ENCODE peak calls at places on chromosomes 11 and 22, in eight cellular contexts. L, U, O, I, S, R, M and Q are unnamed samples.

GRCh38 chr11:47259178-47259977 is 1.6 kb downstream of the NR1H3 start:
- DNase-seq in L (no peak), U (peak), O (no peak), I (peak), S (peak), R (peak), M (peak), Q (peak)

GRCh38 chr11:130634981-130635473 is 186.6 kb downstream of the ADAMTS15 start:
- DNase-seq in L (no peak), U (no peak), O (no peak), I (no peak), S (no peak), R (no peak), M (no peak), Q (no peak)

GRCh38 chr11:19474954-19475811 is 234.4 kb upstream of the E2F8 start:
- DNase-seq in L (no peak), U (no peak), O (no peak), I (no peak), S (no peak), R (no peak), M (no peak), Q (no peak)

GRCh38 chr22:42171946-42172345 is 41.3 kb upstream of the CYP2D6 start:
- DNase-seq in L (no peak), U (no peak), O (no peak), I (no peak), S (no peak), R (no peak), M (no peak), Q (peak)

GRCh38 chr22:38454011-38454360 is 1.0 kb downstream of the KCNJ4 start:
- DNase-seq in L (no peak), U (no peak), O (no peak), I (no peak), S (no peak), R (no peak), M (no peak), Q (no peak)

GRCh38 chr11:101475699-101476098 is 108.1 kb downstream of the TRPC6 start:
- DNase-seq in L (no peak), U (no peak), O (no peak), I (no peak), S (no peak), R (no peak), M (no peak), Q (no peak)

GRCh38 chr22:46549565-46549840 is 12.1 kb upstream of the CELSR1 start:
- DNase-seq in L (no peak), U (no peak), O (no peak), I (peak), S (no peak), R (no peak), M (no peak), Q (no peak)

GRCh38 chr11:59918987-59919589 is 19.1 kb upstream of the OOSP1 start:
- DNase-seq in L (no peak), U (peak), O (no peak), I (no peak), S (no peak), R (peak), M (no peak), Q (peak)

GRCh38 chr11:69894126-69895047 is 75.2 kb upstream of the FGF3 start:
- DNase-seq in L (no peak), U (no peak), O (no peak), I (peak), S (no peak), R (peak), M (no peak), Q (no peak)

GRCh38 chr22:39243443-39244072 is 1.2 kb downstream of the PDGFB start:
- DNase-seq in L (no peak), U (no peak), O (peak), I (no peak), S (no peak), R (no peak), M (no peak), Q (no peak)

GRCh38 chr11:115144014-115144413 is 360.2 kb downstream of the CADM1 start:
- DNase-seq in L (no peak), U (no peak), O (no peak), I (no peak), S (no peak), R (no peak), M (no peak), Q (no peak)

GRCh38 chr11:67409781-67410368 is 5.6 kb upstream of the CARNS1 start:
- DNase-seq in L (no peak), U (peak), O (no peak), I (no peak), S (no peak), R (peak), M (peak), Q (no peak)

GRCh38 chr22:36383110-36383581 is 4.6 kb downstream of the MYH9 start:
- DNase-seq in L (peak), U (no peak), O (no peak), I (no peak), S (peak), R (no peak), M (peak), Q (no peak)

GRCh38 chr11:39810358-39810757 is 1649.1 kb downstream of the LRRC4C start:
- DNase-seq in L (no peak), U (no peak), O (no peak), I (no peak), S (no peak), R (no peak), M (no peak), Q (no peak)

GRCh38 chr22:44389181-44389580 is 76.4 kb upstream of the SHISAL1 start:
- DNase-seq in L (no peak), U (no peak), O (peak), I (peak), S (no peak), R (peak), M (no peak), Q (no peak)

GRCh38 chr11:130216591-130217132 is 57.1 kb downstream of the ST14 start:
- DNase-seq in L (no peak), U (no peak), O (no peak), I (peak), S (no peak), R (peak), M (no peak), Q (no peak)

GRCh38 chr11:4539603-4540219 is 5.3 kb upstream of the OR52M1 start:
- DNase-seq in L (peak), U (peak), O (no peak), I (peak), S (peak), R (peak), M (peak), Q (peak)

GRCh38 chr11:32087602-32088001 is 3.3 kb upstream of the RCN1 start:
- DNase-seq in L (no peak), U (no peak), O (no peak), I (no peak), S (no peak), R (no peak), M (no peak), Q (no peak)

GRCh38 chr22:37898441-37899181 is 7.5 kb upstream of the MICALL1 start:
- DNase-seq in L (no peak), U (no peak), O (peak), I (peak), S (no peak), R (peak), M (no peak), Q (no peak)

GRCh38 chr22:38923463-38924196 is 33.8 kb upstream of the APOBEC3A start:
- DNase-seq in L (no peak), U (peak), O (no peak), I (peak), S (no peak), R (no peak), M (no peak), Q (no peak)

GRCh38 chr11:19422257-19422656 is 181.5 kb upstream of the E2F8 start:
- DNase-seq in L (no peak), U (no peak), O (no peak), I (no peak), S (no peak), R (no peak), M (no peak), Q (no peak)

GRCh38 chr11:12508151-12508740 is 130.9 kb downstream of the PARVA start:
- DNase-seq in L (no peak), U (no peak), O (no peak), I (no peak), S (no peak), R (no peak), M (no peak), Q (no peak)

GRCh38 chr22:31343235-31344191 is 2.6 kb downstream of the PATZ1 start:
- DNase-seq in L (no peak), U (peak), O (peak), I (peak), S (no peak), R (peak), M (peak), Q (peak)

GRCh38 chr11:5363712-5364111 is 12.4 kb downstream of the OR51B6 start:
- DNase-seq in L (no peak), U (no peak), O (no peak), I (no peak), S (no peak), R (no peak), M (no peak), Q (no peak)

GRCh38 chr22:26778372-26778771 is 121.0 kb downstream of the MIAT start:
- DNase-seq in L (no peak), U (no peak), O (no peak), I (no peak), S (no peak), R (no peak), M (no peak), Q (no peak)

GRCh38 chr11:45079943-45080719 is 66.3 kb upstream of the PRDM11 start:
- DNase-seq in L (peak), U (peak), O (no peak), I (peak), S (peak), R (no peak), M (peak), Q (no peak)

GRCh38 chr22:31253949-31254348 is 38.3 kb downstream of the PIK3IP1 start:
- DNase-seq in L (no peak), U (peak), O (no peak), I (peak), S (no peak), R (peak), M (no peak), Q (no peak)

GRCh38 chr11:95790933-95791247 is 592 bp downstream of the CEP57 start:
- DNase-seq in L (peak), U (peak), O (no peak), I (peak), S (peak), R (peak), M (peak), Q (peak)

GRCh38 chr11:64223001-64223651 is 2.9 kb downstream of the TRPT1 start:
- DNase-seq in L (no peak), U (peak), O (peak), I (no peak), S (no peak), R (no peak), M (no peak), Q (no peak)

GRCh38 chr11:43852057-43852636 is 28.5 kb upstream of the ALKBH3 start:
- DNase-seq in L (peak), U (peak), O (no peak), I (no peak), S (peak), R (peak), M (peak), Q (peak)

GRCh38 chr22:18152519-18152918 is 2.5 kb downstream of the USP18 start:
- DNase-seq in L (peak), U (no peak), O (no peak), I (no peak), S (no peak), R (no peak), M (no peak), Q (no peak)

GRCh38 chr11:107928767-107929507 is 689 bp downstream of the RAB39A start:
- DNase-seq in L (no peak), U (peak), O (peak), I (no peak), S (no peak), R (peak), M (peak), Q (peak)

GRCh38 chr11:35227551-35228341 is 88.8 kb downstream of the CD44 start:
- DNase-seq in L (no peak), U (no peak), O (no peak), I (no peak), S (no peak), R (no peak), M (peak), Q (no peak)

GRCh38 chr22:46057762-46058420 is 80.9 kb upstream of the WNT7B start:
- DNase-seq in L (no peak), U (no peak), O (no peak), I (peak), S (no peak), R (peak), M (peak), Q (no peak)

GRCh38 chr11:57422669-57423068 is 4.3 kb downstream of the SLC43A3 start:
- DNase-seq in L (no peak), U (no peak), O (no peak), I (no peak), S (no peak), R (no peak), M (no peak), Q (no peak)

GRCh38 chr11:58674609-58675008 is 52.1 kb downstream of the CNTF start:
- DNase-seq in L (no peak), U (no peak), O (no peak), I (no peak), S (no peak), R (no peak), M (no peak), Q (no peak)

GRCh38 chr22:18114495-18114894 is 3.9 kb downstream of the TUBA8 start:
- DNase-seq in L (no peak), U (no peak), O (no peak), I (no peak), S (no peak), R (no peak), M (no peak), Q (no peak)

GRCh38 chr22:17734197-17734596 is 40.1 kb downstream of the BID start:
- DNase-seq in L (no peak), U (no peak), O (no peak), I (no peak), S (no peak), R (no peak), M (no peak), Q (no peak)

GRCh38 chr11:60847281-60847680 is 5.4 kb downstream of the CCDC86 start:
- DNase-seq in L (no peak), U (no peak), O (no peak), I (no peak), S (no peak), R (no peak), M (no peak), Q (no peak)

GRCh38 chr11:2402890-2403645 is 2.5 kb downstream of the TSSC4 start:
- DNase-seq in L (no peak), U (no peak), O (no peak), I (no peak), S (no peak), R (no peak), M (no peak), Q (no peak)

GRCh38 chr11:2400761-2401435 is 348 bp downstream of the TSSC4 start:
- DNase-seq in L (no peak), U (no peak), O (no peak), I (no peak), S (no peak), R (no peak), M (no peak), Q (no peak)

GRCh38 chr11:2400069-2400760 is at the start of gene TSSC4:
- DNase-seq in L (peak), U (peak), O (peak), I (peak), S (peak), R (peak), M (peak), Q (peak)

GRCh38 chr11:2402106-2402505 is 1.6 kb downstream of the TSSC4 start:
- DNase-seq in L (no peak), U (no peak), O (no peak), I (no peak), S (no peak), R (no peak), M (no peak), Q (no peak)

DNA sequence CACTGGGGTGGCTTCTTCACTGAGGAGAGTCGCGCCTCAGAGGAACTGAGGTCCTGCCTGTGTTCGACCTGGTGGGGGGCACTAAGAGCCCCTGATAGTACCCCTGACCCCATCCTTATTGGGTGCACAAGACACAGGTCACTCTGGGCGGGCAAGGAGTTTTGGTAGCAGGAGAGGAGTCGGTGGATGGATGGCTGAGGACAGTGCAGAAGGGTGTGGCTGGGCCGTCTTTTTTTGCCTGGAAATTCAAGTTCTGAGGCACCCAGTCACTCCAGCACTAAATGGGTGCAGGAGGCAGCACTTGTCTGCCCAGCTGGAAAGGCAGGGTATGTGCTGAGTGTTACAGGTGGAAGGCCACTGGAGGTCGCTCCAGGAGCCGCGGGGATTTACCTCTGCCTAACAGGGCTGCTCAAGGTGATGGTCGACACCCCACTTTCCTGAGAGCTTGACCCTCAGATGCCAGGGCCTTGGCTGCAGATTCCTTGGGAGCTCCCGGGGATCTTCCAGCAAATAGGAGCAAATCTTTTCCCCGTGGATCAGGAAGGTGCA is 960 bp downstream of the TSSC4 start:
- DNase-seq in L (no peak), U (no peak), O (no peak), I (no peak), S (no peak), R (no peak), M (no peak), Q (no peak)
- TF ChIP-seq CTCF in L (no peak), U (no peak), O (no peak), I (no peak), S (no peak), R (no peak), M (no peak), Q (no peak)

GRCh38 chr11:329886-330253 is 9.2 kb upstream of the IFITM3 start:
- DNase-seq in L (no peak), U (no peak), O (no peak), I (no peak), S (no peak), R (no peak), M (no peak), Q (no peak)
- TF ChIP-seq CTCF in L (no peak), U (no peak), O (no peak), I (no peak), S (no peak), R (no peak), M (no peak), Q (no peak)

GRCh38 chr11:111312076-111312475 is 13.7 kb downstream of the POU2AF3 start:
- DNase-seq in L (no peak), U (peak), O (no peak), I (no peak), S (no peak), R (no peak), M (no peak), Q (no peak)

GRCh38 chr11:111310723-111311122 is 12.4 kb downstream of the POU2AF3 start:
- DNase-seq in L (no peak), U (no peak), O (no peak), I (no peak), S (no peak), R (no peak), M (no peak), Q (no peak)

GRCh38 chr11:111308140-111308539 is 9.8 kb downstream of the POU2AF3 start:
- DNase-seq in L (no peak), U (peak), O (no peak), I (peak), S (no peak), R (no peak), M (no peak), Q (no peak)

GRCh38 chr11:111309516-111309915 is 11.2 kb downstream of the POU2AF3 start:
- DNase-seq in L (no peak), U (no peak), O (no peak), I (no peak), S (no peak), R (no peak), M (no peak), Q (no peak)

DNA sequence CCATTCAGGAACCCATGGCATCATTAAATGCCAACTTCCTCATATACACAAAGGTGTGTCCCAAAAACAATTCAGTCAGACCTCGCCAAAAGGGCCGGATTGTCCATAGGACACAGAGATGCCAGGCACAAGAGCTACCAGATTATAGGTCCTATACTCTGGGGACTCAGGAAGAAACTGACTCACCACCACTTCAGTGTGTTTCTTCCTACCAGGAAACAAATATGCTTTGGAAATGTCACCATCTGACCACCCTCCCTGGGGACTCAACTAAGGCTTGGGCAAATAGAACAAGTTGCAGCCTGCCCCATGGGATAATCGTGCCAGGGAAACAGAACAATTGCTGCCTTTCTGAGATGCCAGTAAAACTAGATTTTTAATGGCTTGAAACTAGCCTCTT is 11.7 kb downstream of the POU2AF3 start:
- DNase-seq in L (no peak), U (peak), O (no peak), I (no peak), S (no peak), R (no peak), M (no peak), Q (no peak)
- TF ChIP-seq CTCF in L (no peak), U (no peak), O (no peak), I (no peak), S (no peak), R (no peak), M (no peak), Q (no peak)

GRCh38 chr11:66330931-66331330 is 5.3 kb downstream of the RIN1 start:
- DNase-seq in L (no peak), U (no peak), O (peak), I (peak), S (no peak), R (no peak), M (no peak), Q (no peak)
- TF ChIP-seq CTCF in L (no peak), U (no peak), O (no peak), I (no peak), S (no peak), R (no peak), M (no peak), Q (no peak)

DNA sequence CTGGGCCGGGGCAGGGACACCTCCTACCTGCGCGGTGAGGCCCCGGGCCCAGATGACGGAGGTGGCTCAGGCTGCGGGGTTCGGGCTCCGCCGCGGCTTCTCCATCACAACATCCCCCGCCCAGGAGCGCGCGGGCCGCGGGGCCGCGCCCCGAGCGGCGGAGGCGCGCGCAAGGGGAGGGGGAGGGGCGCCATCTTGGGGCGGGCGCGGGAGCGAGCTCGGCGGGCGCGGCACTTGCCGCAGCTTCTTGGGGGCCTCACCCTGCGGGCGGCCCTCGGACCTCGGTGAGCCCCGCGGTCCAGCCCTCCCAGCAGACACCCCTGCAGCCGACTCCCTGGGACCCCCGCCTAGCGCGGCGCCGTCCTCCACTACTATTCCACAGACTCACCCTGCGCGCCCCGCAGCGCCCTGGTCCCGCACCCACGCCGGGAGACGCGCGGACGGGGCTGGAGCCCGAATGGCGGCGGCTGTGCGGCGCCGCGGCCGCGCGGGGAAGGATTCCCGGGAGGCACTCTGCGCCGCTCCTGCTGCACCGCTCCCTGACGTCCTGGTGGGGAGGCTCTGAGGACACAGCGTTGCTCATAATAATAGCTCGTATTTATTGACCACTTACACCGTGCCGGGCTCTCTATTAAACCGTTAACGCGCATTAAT is at the start of gene APBB1:
- DNase-seq in L (peak), U (peak), O (peak), I (peak), S (peak), R (peak), M (peak), Q (peak)
- TF ChIP-seq CTCF in L (no peak), U (no peak), O (no peak), I (no peak), S (no peak), R (no peak), M (peak), Q (peak)